ENCODE peak calls at places on chromosomes 5 and 9, in eight cellular contexts. Q is WTC11; O is BE2C; L is stomach; A is activated CD8-positive, alpha-beta T cell treated with anti-CD3 and anti-CD28 coated beads for 36 hours; U is CD4-positive, alpha-beta T cell; P is sigmoid colon; V is tibial artery. Y is an unnamed sample.

GRCh38 chr9:101242651-101243050 is 142.2 kb downstream of the BAAT start:
- DNase-seq in P (no peak), U (no peak), Q (no peak), O (no peak), V (no peak), L (no peak), A (no peak), Y (no peak)

GRCh38 chr5:135242496-135243193 is 156.4 kb downstream of the MACROH2A1 start:
- DNase-seq in Q (no peak), O (no peak), P (peak), L (peak), V (peak), U (no peak), A (no peak), Y (no peak)

GRCh38 chr9:130884542-130885421 is 11.8 kb downstream of the QRFP start:
- DNase-seq in V (peak), L (no peak), U (no peak), O (no peak), P (peak), A (no peak), Q (no peak), Y (no peak)

GRCh38 chr9:113922160-113922559 is 46.1 kb downstream of the ZNF618 start:
- DNase-seq in Q (no peak), O (no peak), U (no peak), P (no peak), V (no peak), L (no peak), A (no peak), Y (no peak)

GRCh38 chr5:167065784-167066183 is 1225.7 kb upstream of the WWC1 start:
- DNase-seq in P (no peak), Q (no peak), V (no peak), L (no peak), A (no peak), U (no peak), O (no peak), Y (no peak)

GRCh38 chr9:74644015-74644414 is 146.9 kb downstream of the RORB start:
- DNase-seq in P (no peak), V (no peak), Q (no peak), A (no peak), L (no peak), O (no peak), U (no peak), Y (no peak)

GRCh38 chr5:51398875-51399635 is 15.8 kb downstream of the ISL1 start:
- DNase-seq in L (no peak), V (no peak), O (peak), P (no peak), U (no peak), A (no peak), Q (peak), Y (no peak)

GRCh38 chr5:32090026-32090754 is 83.9 kb downstream of the GOLPH3 start:
- DNase-seq in L (no peak), O (no peak), Q (no peak), V (no peak), U (no peak), P (no peak), A (no peak), Y (no peak)

GRCh38 chr9:91958179-91958578 is 8.2 kb upstream of the ROR2 start:
- DNase-seq in O (no peak), A (no peak), U (no peak), Q (no peak), P (peak), L (no peak), V (no peak), Y (no peak)

GRCh38 chr9:27535701-27536118 is 6.1 kb upstream of the MOB3B start:
- DNase-seq in A (peak), O (no peak), U (no peak), Q (peak), V (no peak), P (no peak), L (no peak), Y (no peak)

GRCh38 chr5:59685806-59686205 is 207.7 kb downstream of the PDE4D start:
- DNase-seq in O (no peak), Q (no peak), A (no peak), P (no peak), U (no peak), L (no peak), V (no peak), Y (no peak)

GRCh38 chr9:35277649-35278359 is 116.0 kb downstream of the UNC13B start:
- DNase-seq in U (no peak), A (no peak), V (no peak), P (no peak), L (no peak), O (no peak), Q (no peak), Y (no peak)

GRCh38 chr5:73783823-73784222 is 157.8 kb downstream of the ARHGEF28 start:
- DNase-seq in Q (no peak), O (no peak), V (no peak), P (no peak), L (no peak), A (no peak), U (no peak), Y (no peak)

GRCh38 chr5:156778752-156779151 is 71.3 kb upstream of the PPP1R2B start:
- DNase-seq in U (no peak), O (no peak), L (no peak), P (no peak), V (no peak), A (no peak), Q (no peak), Y (no peak)

GRCh38 chr9:121055642-121056143 is 5.6 kb upstream of the C5 start:
- DNase-seq in A (no peak), U (no peak), O (peak), V (no peak), L (no peak), P (no peak), Q (peak), Y (no peak)

GRCh38 chr9:115204827-115205506 is 87.0 kb upstream of the TNC start:
- DNase-seq in Q (no peak), L (no peak), A (no peak), P (no peak), O (no peak), U (no peak), V (no peak), Y (no peak)

GRCh38 chr5:657570-657969 is 35.6 kb downstream of the TPPP start:
- DNase-seq in Q (no peak), L (no peak), O (no peak), U (no peak), A (no peak), P (peak), V (no peak), Y (no peak)

GRCh38 chr9:15720861-15721260 is 168.0 kb downstream of the CCDC171 start:
- DNase-seq in P (no peak), U (no peak), L (no peak), V (no peak), O (no peak), Q (no peak), A (no peak), Y (no peak)

GRCh38 chr9:117546894-117547293 is 132.0 kb upstream of the ASTN2 start:
- DNase-seq in O (no peak), L (peak), Q (no peak), P (no peak), U (no peak), V (no peak), A (peak), Y (no peak)

DNA sequence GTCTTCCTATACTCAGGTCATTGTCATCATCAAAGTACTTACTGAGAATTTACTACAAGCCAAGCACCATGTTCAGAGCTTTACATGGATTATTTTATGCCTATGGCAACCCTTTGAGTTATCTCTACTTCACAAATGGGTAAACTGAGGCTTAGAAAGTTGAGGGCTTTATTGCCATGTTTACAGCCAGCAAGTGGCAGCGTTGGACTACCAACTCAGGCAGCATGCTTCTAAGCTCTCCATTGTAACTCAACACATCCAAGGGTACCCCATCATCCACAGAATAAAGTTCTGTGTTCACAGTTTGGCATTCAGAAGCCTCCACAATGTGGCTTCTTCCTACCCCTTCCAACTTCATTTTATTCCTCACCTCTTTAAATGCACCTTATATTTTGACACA is 422.6 kb upstream of the GRIA1 start:
- DNase-seq in A (no peak), L (no peak), O (no peak), P (no peak), V (no peak), Q (no peak), U (no peak), Y (no peak)
- TF ChIP-seq CTCF in A (no peak), L (no peak), O (no peak), P (no peak), V (no peak), Q (no peak), U (no peak), Y (no peak)

GRCh38 chr9:133824106-133824801 is 86.1 kb upstream of the SARDH start:
- DNase-seq in A (no peak), V (no peak), Q (no peak), P (no peak), O (no peak), U (no peak), L (no peak), Y (no peak)
- TF ChIP-seq CTCF in A (no peak), V (no peak), Q (no peak), P (no peak), O (no peak), U (no peak), L (no peak), Y (no peak)

GRCh38 chr5:150573867-150574817 is 66.2 kb downstream of the NDST1 start:
- DNase-seq in L (no peak), V (peak), P (peak), Q (no peak), O (no peak), A (no peak), U (no peak), Y (peak)
- TF ChIP-seq CTCF in L (no peak), V (no peak), P (no peak), Q (no peak), O (peak), A (no peak), U (no peak), Y (peak)

GRCh38 chr9:81683704-81684103 is 5.6 kb downstream of the TLE1 start:
- DNase-seq in O (no peak), V (no peak), P (no peak), L (no peak), Q (no peak), A (no peak), U (no peak), Y (no peak)

GRCh38 chr9:81686614-81687520 is 2.5 kb downstream of the TLE1 start:
- DNase-seq in V (peak), L (peak), Q (peak), P (peak), O (peak), U (no peak), A (peak), Y (peak)

GRCh38 chr9:81683214-81683613 is 6.1 kb downstream of the TLE1 start:
- DNase-seq in O (no peak), L (no peak), U (no peak), P (no peak), Q (no peak), V (no peak), A (no peak), Y (no peak)

GRCh38 chr9:81687521-81688261 is 1.7 kb downstream of the TLE1 start:
- DNase-seq in V (peak), L (peak), Q (peak), A (peak), O (peak), U (no peak), P (peak), Y (no peak)

DNA sequence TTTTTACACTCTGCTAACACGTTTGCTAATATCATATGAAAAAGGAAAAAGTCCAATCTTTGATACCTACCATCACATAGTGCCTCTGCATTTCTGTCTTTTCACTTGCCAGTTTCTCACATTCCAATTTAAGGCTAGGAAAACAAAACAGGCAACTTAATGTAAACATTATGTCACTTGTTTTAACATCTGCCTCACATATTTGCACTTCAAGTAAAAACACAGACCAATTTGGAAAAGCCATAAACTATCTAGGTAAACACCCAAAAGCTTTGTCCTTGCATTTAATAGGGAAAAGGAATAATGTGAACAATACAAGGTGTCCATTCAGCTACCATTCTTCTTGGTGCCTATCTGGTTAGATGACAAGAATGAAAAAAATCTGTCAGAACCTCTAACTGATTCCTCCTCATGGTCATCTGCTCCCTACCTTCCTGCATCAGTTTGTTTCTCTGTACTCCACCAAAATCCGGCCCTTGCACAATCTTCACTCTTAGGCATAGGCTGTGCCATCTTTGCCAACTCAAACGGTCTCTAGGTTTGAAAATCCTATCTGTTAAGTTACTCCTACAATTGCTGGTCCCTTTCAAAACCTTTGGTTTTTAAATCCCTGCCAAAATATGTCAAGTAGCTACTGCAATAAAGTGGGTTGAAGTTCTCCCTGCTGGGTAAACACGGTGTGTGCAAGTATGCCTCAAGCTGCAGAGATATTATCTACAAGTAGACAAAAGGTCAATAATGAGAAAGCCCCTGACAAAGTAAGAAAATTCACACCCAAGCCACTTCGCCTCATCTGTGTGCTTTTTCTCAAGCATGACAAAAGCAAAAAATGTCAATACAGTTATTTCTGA is 3.4 kb downstream of the TLE1 start:
- DNase-seq in A (no peak), P (no peak), U (no peak), O (no peak), L (no peak), Q (no peak), V (no peak), Y (no peak)
- TF ChIP-seq CTCF in A (no peak), P (no peak), U (no peak), O (no peak), L (peak), Q (no peak), V (no peak), Y (peak)

GRCh38 chr9:8822667-8823025 is 1023.1 kb upstream of the DMAC1 start:
- DNase-seq in U (no peak), O (no peak), P (no peak), Q (no peak), A (no peak), V (no peak), L (no peak), Y (no peak)

GRCh38 chr9:8815219-8815618 is 1015.6 kb upstream of the DMAC1 start:
- DNase-seq in V (no peak), A (no peak), L (no peak), P (no peak), O (no peak), U (no peak), Q (no peak), Y (no peak)

GRCh38 chr9:8821910-8822666 is 1022.5 kb upstream of the DMAC1 start:
- DNase-seq in O (no peak), Q (no peak), L (no peak), A (no peak), P (no peak), V (no peak), U (no peak), Y (no peak)

GRCh38 chr9:8816361-8816760 is 1016.8 kb upstream of the DMAC1 start:
- DNase-seq in Q (no peak), L (no peak), A (no peak), V (no peak), U (no peak), O (no peak), P (no peak), Y (no peak)

GRCh38 chr9:8817335-8817734 is 1017.8 kb upstream of the DMAC1 start:
- DNase-seq in P (no peak), U (no peak), L (no peak), A (no peak), V (no peak), O (no peak), Q (no peak), Y (no peak)
- TF ChIP-seq CTCF in P (no peak), U (no peak), L (no peak), A (no peak), V (no peak), O (no peak), Q (no peak), Y (no peak)

GRCh38 chr9:134218230-134218629 is 53.9 kb upstream of the RNU6ATAC start:
- DNase-seq in A (no peak), P (peak), V (no peak), U (no peak), L (no peak), O (no peak), Q (no peak), Y (peak)

GRCh38 chr9:134216961-134217360 is 52.6 kb upstream of the RNU6ATAC start:
- DNase-seq in O (no peak), A (no peak), Q (no peak), U (no peak), L (no peak), V (no peak), P (peak), Y (peak)

GRCh38 chr9:134216449-134216951 is 52.1 kb upstream of the RNU6ATAC start:
- DNase-seq in A (no peak), Q (no peak), P (peak), V (no peak), L (no peak), U (no peak), O (no peak), Y (peak)

GRCh38 chr9:134215709-134216448 is 51.5 kb upstream of the RNU6ATAC start:
- DNase-seq in L (peak), U (no peak), A (no peak), O (no peak), Q (no peak), P (no peak), V (no peak), Y (peak)

GRCh38 chr9:134217431-134218210 is 53.3 kb upstream of the RNU6ATAC start:
- DNase-seq in L (no peak), O (peak), P (peak), U (no peak), A (peak), V (no peak), Q (no peak), Y (peak)
- TF ChIP-seq CTCF in L (no peak), O (peak), P (no peak), U (no peak), A (peak), V (no peak), Q (no peak), Y (peak)

GRCh38 chr9:125119643-125120286 is 23.6 kb downstream of the SCAI start:
- DNase-seq in L (no peak), A (no peak), P (no peak), Q (no peak), O (peak), V (no peak), U (no peak), Y (no peak)
- TF ChIP-seq CTCF in L (no peak), A (no peak), P (no peak), Q (no peak), O (peak), V (no peak), U (peak), Y (no peak)

GRCh38 chr9:38668791-38669466 is 48.5 kb upstream of the ANKRD18A start:
- DNase-seq in P (no peak), L (no peak), Q (no peak), V (no peak), A (no peak), U (no peak), O (no peak), Y (no peak)

GRCh38 chr9:38659538-38659937 is 39.1 kb upstream of the ANKRD18A start:
- DNase-seq in U (no peak), Q (no peak), V (no peak), P (no peak), L (no peak), O (no peak), A (no peak), Y (no peak)

GRCh38 chr9:38662763-38663593 is 42.6 kb upstream of the ANKRD18A start:
- DNase-seq in A (no peak), O (no peak), L (no peak), V (no peak), P (no peak), Q (peak), U (no peak), Y (no peak)
- TF ChIP-seq CTCF in A (no peak), O (peak), L (no peak), V (no peak), P (no peak), Q (no peak), U (no peak), Y (peak)

GRCh38 chr5:151295801-151296477 is 7.6 kb downstream of the SLC36A3 start:
- DNase-seq in V (no peak), Q (no peak), A (no peak), P (no peak), L (no peak), O (no peak), U (no peak), Y (no peak)

GRCh38 chr5:151296974-151297373 is 6.6 kb downstream of the SLC36A3 start:
- DNase-seq in O (no peak), P (no peak), L (no peak), A (no peak), V (no peak), Q (no peak), U (no peak), Y (no peak)

GRCh38 chr5:151296478-151296830 is 7.1 kb downstream of the SLC36A3 start:
- DNase-seq in U (no peak), V (no peak), P (no peak), Q (no peak), O (no peak), A (no peak), L (no peak), Y (no peak)

GRCh38 chr5:151298465-151298864 is 5.1 kb downstream of the SLC36A3 start:
- DNase-seq in O (no peak), U (no peak), L (no peak), V (no peak), P (no peak), Q (no peak), A (no peak), Y (no peak)

GRCh38 chr5:151298063-151298462 is 5.5 kb downstream of the SLC36A3 start:
- DNase-seq in U (no peak), O (no peak), A (no peak), Q (peak), P (no peak), L (no peak), V (no peak), Y (no peak)
- TF ChIP-seq CTCF in U (no peak), O (peak), A (no peak), Q (no peak), P (no peak), L (no peak), V (peak), Y (peak)

GRCh38 chr5:142611154-142611553 is 74.7 kb downstream of the FGF1 start:
- DNase-seq in L (peak), A (peak), V (peak), Q (peak), U (peak), P (peak), O (peak), Y (no peak)
- TF ChIP-seq CTCF in L (peak), A (peak), V (peak), Q (peak), U (peak), P (peak), O (peak), Y (peak)

Y was measured in chondrocyte.